ENCODE peak calls at places on chromosomes 16 and 17, in six cellular contexts. G is anterior cingulate cortex; B is activated naive CD4-positive, alpha-beta T cell treated with Interleukin-2 at 50 U/mL for 16 hours; L is SHP77 treated with DMSO at 0.1 percent for 48 hours; D is body of pancreas; Z is GM23248. T is an unnamed sample.

GRCh38 chr17:45006927-45007461 is 38.9 kb upstream of the C1QL1 start:
- DNase-seq in G (no peak), L (no peak), Z (no peak), D (no peak), B (no peak), T (no peak)

GRCh38 chr16:29757950-29758466 is 12.2 kb upstream of the C16orf54 start:
- DNase-seq in L (no peak), D (no peak), G (no peak), B (no peak), Z (peak), T (peak)

GRCh38 chr16:10967981-10968380 is 23.6 kb downstream of the CLEC16A start:
- DNase-seq in B (no peak), D (peak), L (no peak), G (no peak), Z (no peak), T (no peak)

GRCh38 chr16:31200821-31201510 is 1.6 kb downstream of the PYCARD start:
- DNase-seq in G (no peak), D (no peak), Z (peak), L (no peak), B (peak), T (no peak)

GRCh38 chr17:58487589-58488427 is at the start of gene HSF5:
- DNase-seq in L (no peak), B (peak), D (peak), G (no peak), Z (no peak), T (no peak)

GRCh38 chr16:65218348-65218747 is 96.5 kb upstream of the CDH11 start:
- DNase-seq in Z (no peak), D (no peak), G (no peak), L (no peak), B (no peak), T (no peak)

GRCh38 chr17:74994440-74994839 is 7.0 kb downstream of the CDR2L start:
- DNase-seq in Z (peak), B (no peak), D (no peak), G (no peak), L (no peak), T (peak)

GRCh38 chr16:29815032-29815721 is 775 bp upstream of the PAGR1 start:
- DNase-seq in Z (peak), L (no peak), G (no peak), D (peak), B (peak), T (no peak)

GRCh38 chr17:4219241-4219640 is 44.5 kb downstream of the ANKFY1 start:
- DNase-seq in D (no peak), L (no peak), B (no peak), G (no peak), Z (no peak), T (no peak)

GRCh38 chr17:41624208-41625101 is at the start of gene KRT17:
- DNase-seq in G (no peak), B (no peak), Z (no peak), L (no peak), D (peak), T (no peak)

GRCh38 chr16:9000664-9001063 is 37.0 kb upstream of the USP7 start:
- DNase-seq in D (no peak), Z (no peak), G (no peak), B (no peak), L (no peak), T (no peak)

GRCh38 chr16:70638814-70639792 is 7.3 kb upstream of the IL34 start:
- DNase-seq in D (no peak), L (peak), B (no peak), G (peak), Z (peak), T (peak)

GRCh38 chr16:23223368-23223767 is 40.8 kb downstream of the SCNN1G start:
- DNase-seq in B (no peak), Z (no peak), L (no peak), D (no peak), G (no peak), T (no peak)

GRCh38 chr17:61411114-61411943 is 11.7 kb downstream of the TBX2 start:
- DNase-seq in B (peak), L (no peak), D (peak), G (peak), Z (peak), T (peak)

GRCh38 chr16:1537763-1538289 is 4.4 kb downstream of the TMEM204 start:
- DNase-seq in Z (no peak), D (no peak), L (no peak), B (peak), G (no peak), T (no peak)

GRCh38 chr16:54244061-54244886 is 42.3 kb downstream of the IRX3 start:
- DNase-seq in D (no peak), Z (no peak), B (no peak), G (no peak), L (no peak), T (no peak)

GRCh38 chr16:80938035-80938927 is 68.4 kb downstream of the CMC2 start:
- DNase-seq in B (no peak), G (no peak), L (no peak), Z (peak), D (peak), T (peak)

GRCh38 chr16:12390074-12390473 is 413.5 kb downstream of the SNX29 start:
- DNase-seq in Z (no peak), B (no peak), G (no peak), D (no peak), L (no peak), T (no peak)

GRCh38 chr16:56643080-56643778 is 4.8 kb downstream of the MT1A start:
- DNase-seq in D (peak), L (no peak), G (no peak), Z (peak), B (peak), T (peak)

GRCh38 chr16:70697601-70698170 is 11.8 kb upstream of the MTSS2 start:
- DNase-seq in Z (peak), G (no peak), L (no peak), D (no peak), B (no peak), T (peak)

GRCh38 chr16:4270595-4270994 is 2.2 kb downstream of the TFAP4 start:
- DNase-seq in Z (no peak), G (no peak), L (no peak), B (no peak), D (no peak), T (no peak)

GRCh38 chr17:70168979-70169706 is at the start of gene KCNJ2:
- DNase-seq in G (peak), D (peak), B (peak), L (peak), Z (peak), T (peak)

GRCh38 chr16:68227850-68228553 is 7.9 kb downstream of the ESRP2 start:
- DNase-seq in G (no peak), B (no peak), L (no peak), D (peak), Z (no peak), T (no peak)

GRCh38 chr17:15981646-15982580 is 17.6 kb downstream of the ZSWIM7 start:
- DNase-seq in L (no peak), G (no peak), D (no peak), Z (peak), B (no peak), T (no peak)

GRCh38 chr16:87723224-87723619 is 42.6 kb downstream of the KLHDC4 start:
- DNase-seq in G (peak), D (peak), L (peak), Z (peak), B (no peak), T (peak)

GRCh38 chr17:49861150-49861884 is 13.4 kb upstream of the TAC4 start:
- DNase-seq in L (no peak), Z (peak), G (no peak), D (peak), B (peak), T (peak)

GRCh38 chr16:82954224-82954929 is 327.6 kb downstream of the CDH13 start:
- DNase-seq in D (no peak), G (no peak), L (no peak), B (no peak), Z (peak), T (peak)

GRCh38 chr16:71364306-71364705 is 5.8 kb downstream of the CALB2 start:
- DNase-seq in B (no peak), D (no peak), G (no peak), L (no peak), Z (no peak), T (no peak)

GRCh38 chr16:31305219-31305618 is 45.4 kb downstream of the ITGAM start:
- DNase-seq in L (no peak), Z (no peak), D (no peak), B (no peak), G (no peak), T (no peak)

GRCh38 chr16:68636064-68636551 is 9.0 kb upstream of the CDH3 start:
- DNase-seq in B (no peak), G (no peak), Z (peak), D (no peak), L (no peak), T (no peak)

GRCh38 chr17:56934280-56934679 is 20.4 kb upstream of the TRIM25 start:
- DNase-seq in D (no peak), L (no peak), G (no peak), Z (no peak), B (no peak), T (no peak)